ENCODE peak calls at places on chromosomes 4 and X, in four cellular contexts. J is tibial nerve, D is uterus, S is right atrium auricular region. Y is an unnamed sample.

GRCh38 chr4:85543832-85544231 is 68.9 kb downstream of the ARHGAP24 start:
- DNase-seq in J (no peak), D (no peak), S (no peak), Y (no peak)

GRCh38 chr4:7313991-7314390 is 120.7 kb downstream of the PSAPL1 start:
- DNase-seq in J (no peak), D (no peak), S (no peak), Y (no peak)

GRCh38 chr4:109730294-109731051 is 603 bp upstream of the PLA2G12A start:
- DNase-seq in J (no peak), D (no peak), S (peak; percentile 68), Y (peak; percentile 66)

GRCh38 chr4:3287271-3287971 is 5.4 kb upstream of the RGS12 start:
- DNase-seq in J (no peak), D (no peak), S (no peak), Y (no peak)

GRCh38 chr4:56657128-56657527 is 24.0 kb downstream of the HOPX start:
- DNase-seq in J (no peak), D (no peak), S (no peak), Y (no peak)

GRCh38 chrX:133335027-133335426 is 80.3 kb downstream of the GPC4 start:
- DNase-seq in J (no peak), D (no peak), S (no peak), Y (no peak)

GRCh38 chr4:40607224-40607623 is 22.4 kb downstream of the RBM47 start:
- DNase-seq in J (no peak), D (no peak), S (no peak), Y (no peak)

GRCh38 chrX:24846551-24847170 is 152.9 kb downstream of the POLA1 start:
- DNase-seq in J (peak; percentile 16), D (peak; percentile 20), S (no peak), Y (no peak)

DNA sequence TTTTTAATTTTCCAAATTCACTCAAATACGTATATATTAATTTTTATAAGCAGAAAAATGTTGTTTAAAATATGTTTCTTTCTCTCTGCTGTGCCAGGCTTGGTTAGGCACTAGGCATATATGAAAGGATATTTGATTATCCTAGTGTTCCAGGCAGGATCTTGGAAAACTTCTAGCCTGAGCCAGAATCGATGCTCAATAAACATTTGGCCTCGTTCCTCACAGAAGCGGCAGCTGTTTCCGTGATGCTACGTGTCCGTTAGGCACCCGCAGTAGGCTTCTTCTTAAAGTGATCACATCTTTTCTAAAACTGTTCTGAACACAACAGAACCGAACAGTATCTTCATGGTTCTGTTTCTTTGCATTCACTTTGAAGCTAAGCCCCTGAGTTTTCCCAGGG is 50.1 kb upstream of the CRMP1 start:
- DNase-seq in J (no peak), D (no peak), S (no peak), Y (no peak)
- H3K27ac ChIP-seq in J (no peak overlapping the region), D (no peak overlapping the region), S (no peak overlapping the region), Y (no peak overlapping the region)

GRCh38 chr4:77820836-77821561 is 1.8 kb upstream of the CNOT6L start:
- DNase-seq in J (no peak), D (no peak), S (no peak), Y (peak; percentile 1)
- H3K27ac ChIP-seq in J (peak overlapping the region; percentile 99), D (peak overlapping the region; percentile 99), S (peak overlapping the region; percentile 99), Y (peak overlapping the region; percentile 98)

GRCh38 chrX:95382799-95383198 is 1301.8 kb upstream of the DIAPH2 start:
- DNase-seq in J (no peak), D (no peak), S (no peak), Y (no peak)

GRCh38 chrX:95383778-95384177 is 1300.9 kb upstream of the DIAPH2 start:
- DNase-seq in J (no peak), D (no peak), S (no peak), Y (no peak)
- H3K27ac ChIP-seq in J (no peak overlapping the region), D (no peak overlapping the region), S (no peak overlapping the region), Y (no peak overlapping the region)

GRCh38 chrX:115564243-115564642 is 3.3 kb downstream of the PLS3 start:
- DNase-seq in J (no peak), D (no peak), S (no peak), Y (no peak)

GRCh38 chrX:115561605-115562491 is 874 bp downstream of the PLS3 start:
- DNase-seq in J (no peak), D (peak; percentile 60), S (no peak), Y (peak; percentile 1)

GRCh38 chrX:115560978-115561604 is at the start of gene PLS3:
- DNase-seq in J (peak; percentile 65), D (peak; percentile 84), S (peak; percentile 79), Y (peak; percentile 49)

GRCh38 chrX:115563633-115564182 is 2.7 kb downstream of the PLS3 start:
- DNase-seq in J (no peak), D (no peak), S (no peak), Y (no peak)

DNA sequence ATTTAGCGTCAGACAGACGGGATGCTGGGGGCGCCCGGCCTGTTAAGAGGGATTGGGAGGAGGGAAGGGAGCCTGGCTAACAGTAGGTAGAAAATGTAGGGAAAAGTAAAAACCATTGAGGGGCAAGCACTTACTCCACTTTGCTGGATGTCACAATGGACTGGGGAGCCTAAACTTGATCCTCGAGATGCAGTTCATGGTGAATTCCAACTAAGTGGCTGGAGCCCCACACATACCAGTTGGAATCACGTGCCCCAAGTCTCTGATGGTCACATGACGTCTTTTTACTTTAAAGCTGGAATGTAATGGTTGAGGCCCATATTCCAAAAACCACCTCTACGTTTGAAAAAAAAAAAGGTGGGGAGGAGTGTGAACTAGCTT is 1.5 kb downstream of the PLS3 start:
- DNase-seq in J (no peak), D (no peak), S (no peak), Y (no peak)
- H3K27ac ChIP-seq in J (peak overlapping the region; percentile 61), D (peak overlapping the region; percentile 97), S (peak overlapping the region; percentile 86), Y (peak overlapping the region; percentile 77)

GRCh38 chr4:152374153-152374552 is 161.7 kb downstream of the FBXW7 start:
- DNase-seq in J (no peak), D (no peak), S (no peak), Y (no peak)
- H3K27ac ChIP-seq in J (no peak overlapping the region), D (no peak overlapping the region), S (no peak overlapping the region), Y (no peak overlapping the region)

Y was measured in substantia nigra.